ENCODE peak calls at places on chromosomes 5 and 9, in five cellular contexts. O, V, B, M and W are unnamed samples.

GRCh38 chr9:127172066-127172707 is 49.8 kb upstream of the ANGPTL2 start:
- DNase-seq in B (no peak), V (no peak), M (no peak), O (no peak), W (no peak)

GRCh38 chr5:112975721-112976431 is 722 bp upstream of the DCP2 start:
- DNase-seq in V (no peak), B (no peak), M (no peak), O (no peak), W (no peak)

GRCh38 chr9:33097192-33097591 is 20.7 kb upstream of the SMU1 start:
- DNase-seq in B (no peak), O (no peak), V (no peak), M (no peak), W (no peak)

GRCh38 chr9:133464638-133465037 is 4.9 kb downstream of the CACFD1 start:
- DNase-seq in M (no peak), V (no peak), B (no peak), O (no peak), W (no peak)

GRCh38 chr9:26176628-26177027 is 498.4 kb upstream of the TUSC1 start:
- DNase-seq in B (no peak), V (no peak), M (no peak), O (no peak), W (no peak)

GRCh38 chr5:14960120-14960462 is 88.5 kb upstream of the ANKH start:
- DNase-seq in M (no peak), B (no peak), O (no peak), V (no peak), W (no peak)

GRCh38 chr9:15834541-15834940 is 281.7 kb downstream of the CCDC171 start:
- DNase-seq in B (no peak), M (no peak), O (no peak), V (no peak), W (no peak)

GRCh38 chr5:76688836-76689235 is 27.1 kb upstream of the F2R start:
- DNase-seq in B (no peak), O (no peak), V (no peak), M (no peak), W (no peak)

GRCh38 chr9:33290994-33291397 is 680 bp downstream of the NFX1 start:
- DNase-seq in O (no peak), M (no peak), V (no peak), B (no peak), W (no peak)

GRCh38 chr9:135228345-135228982 is 141.0 kb downstream of the OLFM1 start:
- DNase-seq in V (no peak), B (no peak), M (no peak), O (peak; percentile 5), W (no peak)

GRCh38 chr5:61744690-61745619 is 412.9 kb downstream of the ZSWIM6 start:
- DNase-seq in B (peak; percentile 36), O (no peak), V (no peak), M (no peak), W (no peak)

GRCh38 chr5:151098185-151098813 is 17.5 kb upstream of the TNIP1 start:
- DNase-seq in B (no peak), M (no peak), V (no peak), O (no peak), W (no peak)

GRCh38 chr9:34341659-34342266 is 12.4 kb downstream of the NUDT2 start:
- DNase-seq in V (no peak), O (no peak), B (no peak), M (no peak), W (no peak)

GRCh38 chr5:39376293-39376714 is 12.0 kb upstream of the C9 start:
- DNase-seq in B (peak; percentile 64), M (peak; percentile 47), O (peak; percentile 38), V (peak; percentile 45), W (peak; percentile 44)

GRCh38 chr5:75265731-75266130 is 29.1 kb upstream of the ANKRD31 start:
- DNase-seq in M (no peak), V (no peak), B (no peak), O (no peak), W (no peak)

GRCh38 chr9:101912698-101913097 is 174.3 kb upstream of the GRIN3A start:
- DNase-seq in O (no peak), M (no peak), B (no peak), V (no peak), W (no peak)

GRCh38 chr5:39076757-39077475 is 2.7 kb upstream of the RICTOR start:
- DNase-seq in M (no peak), B (no peak), O (no peak), V (no peak), W (no peak)

GRCh38 chr9:133238851-133239532 is 29.9 kb upstream of the OBP2B start:
- DNase-seq in B (peak; percentile 76), O (peak; percentile 93), M (peak; percentile 94), V (peak; percentile 80), W (peak; percentile 72)

GRCh38 chr9:129726322-129727160 is 26.3 kb downstream of the PTGES start:
- DNase-seq in M (peak; percentile 94), B (peak; percentile 61), O (peak; percentile 89), V (peak; percentile 49), W (peak; percentile 76)

GRCh38 chr9:131965841-131966240 is 113.8 kb downstream of the MED27 start:
- DNase-seq in B (no peak), M (peak; percentile 67), O (no peak), V (no peak), W (no peak)

GRCh38 chr9:125079931-125080330 is 63.4 kb downstream of the SCAI start:
- DNase-seq in B (no peak), V (no peak), M (no peak), O (no peak), W (no peak)

GRCh38 chr5:53422539-53422938 is 57.9 kb upstream of the FST start:
- DNase-seq in O (no peak), M (no peak), V (no peak), B (no peak), W (no peak)

GRCh38 chr5:163460562-163461176 is at the start of gene HMMR:
- DNase-seq in M (no peak), B (no peak), V (no peak), O (no peak), W (peak; percentile 37)

GRCh38 chr5:163463063-163463435 is 2.6 kb downstream of the HMMR start:
- DNase-seq in B (no peak), M (no peak), O (no peak), V (no peak), W (no peak)

GRCh38 chr5:163459465-163459887 is 426 bp downstream of the NUDCD2 start:
- DNase-seq in M (no peak), V (no peak), B (no peak), O (no peak), W (no peak)

GRCh38 chr5:163458778-163459405 is 1.0 kb downstream of the NUDCD2 start:
- DNase-seq in O (no peak), M (no peak), B (no peak), V (no peak), W (no peak)

GRCh38 chr5:163459888-163460561 is at the start of gene NUDCD2:
- DNase-seq in V (peak; percentile 96), M (peak; percentile 99), B (peak; percentile 94), O (peak; percentile 93), W (peak; percentile 96)
- TF ChIP-seq CTCF in V (no peak), M (peak; percentile 32), B (no peak), O (no peak), W (no peak)

DNA sequence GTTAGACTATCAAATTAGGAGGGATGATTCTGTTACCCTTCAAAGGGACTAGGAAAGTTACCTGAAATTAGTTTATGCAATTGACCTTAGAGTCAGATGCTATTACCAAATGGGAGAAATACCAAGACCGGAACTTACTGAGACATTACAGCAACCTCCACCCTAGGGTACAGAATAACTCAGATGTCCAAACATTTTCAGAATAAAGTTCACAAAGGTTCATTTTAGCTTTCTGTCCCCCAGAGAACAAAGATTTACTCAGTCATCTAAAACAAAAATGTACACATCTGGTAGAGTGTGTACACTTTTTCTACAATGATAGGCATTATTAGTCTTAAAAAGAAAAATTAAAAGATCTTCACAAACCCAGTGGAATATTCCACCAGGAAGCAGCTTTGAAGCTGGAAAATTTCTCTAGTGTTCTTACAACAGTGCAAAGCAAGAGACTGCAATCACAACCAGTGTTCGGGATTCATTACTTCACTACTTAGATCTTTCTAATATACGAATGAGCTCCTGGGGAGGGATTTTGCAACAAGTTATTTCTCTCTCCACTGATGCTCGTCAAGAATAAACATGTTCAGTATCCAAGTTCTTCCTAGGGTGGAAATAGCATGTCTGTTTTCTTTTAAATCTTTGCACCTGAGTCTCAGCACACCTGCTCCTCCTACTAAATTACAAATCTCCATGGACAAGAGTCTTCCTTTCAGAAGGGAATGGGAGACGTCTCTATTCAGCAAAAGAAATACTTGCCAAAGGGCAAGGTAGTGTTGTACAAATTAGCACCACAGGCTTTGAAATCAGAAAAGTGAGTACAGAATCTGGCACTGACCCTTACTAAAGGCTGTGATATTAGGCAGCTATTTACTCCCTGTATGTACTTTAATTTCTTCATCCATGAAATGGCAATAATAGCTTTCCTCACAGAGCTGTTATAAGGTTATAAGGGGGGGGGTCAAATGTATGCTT is 8.8 kb downstream of the ETF1 start:
- DNase-seq in M (no peak), V (no peak), B (no peak), O (no peak), W (no peak)
- TF ChIP-seq CTCF in M (no peak), V (no peak), B (no peak), O (no peak), W (no peak)

DNA sequence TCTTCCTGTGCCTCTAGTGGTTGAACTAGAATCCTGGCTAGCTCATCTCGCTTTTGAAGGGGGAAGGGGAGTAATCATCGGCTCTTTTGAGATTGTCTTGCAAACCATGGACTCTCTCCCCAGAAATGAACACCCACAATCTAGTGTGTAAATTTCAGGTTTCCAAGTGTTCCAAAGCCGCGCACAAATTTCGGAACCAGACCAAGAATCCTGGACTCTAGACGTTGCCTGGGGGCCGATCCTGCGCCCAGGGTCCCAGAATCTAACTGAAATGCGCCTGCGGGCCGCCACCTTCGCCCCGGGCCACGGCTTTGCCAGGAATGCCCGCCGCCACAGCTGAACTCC is 4.8 kb upstream of the FOXE1 start:
- DNase-seq in V (no peak), B (no peak), O (no peak), M (no peak), W (no peak)
- TF ChIP-seq CTCF in V (no peak), B (no peak), O (no peak), M (peak; percentile 56), W (no peak)

GRCh38 chr5:43006411-43007202 is 33.5 kb downstream of the ANXA2R start:
- DNase-seq in M (no peak), V (no peak), B (no peak), O (no peak), W (no peak)

GRCh38 chr5:43007911-43008368 is 32.2 kb downstream of the ANXA2R start:
- DNase-seq in O (peak; percentile 73), B (peak; percentile 34), M (peak; percentile 84), V (peak; percentile 76), W (peak; percentile 62)

GRCh38 chr5:43010956-43011355 is 29.2 kb downstream of the ANXA2R start:
- DNase-seq in V (no peak), B (no peak), M (no peak), O (no peak), W (no peak)

GRCh38 chr5:43008369-43009158 is 31.6 kb downstream of the ANXA2R start:
- DNase-seq in V (peak; percentile 85), M (peak; percentile 90), B (peak; percentile 92), O (peak; percentile 90), W (peak; percentile 85)

DNA sequence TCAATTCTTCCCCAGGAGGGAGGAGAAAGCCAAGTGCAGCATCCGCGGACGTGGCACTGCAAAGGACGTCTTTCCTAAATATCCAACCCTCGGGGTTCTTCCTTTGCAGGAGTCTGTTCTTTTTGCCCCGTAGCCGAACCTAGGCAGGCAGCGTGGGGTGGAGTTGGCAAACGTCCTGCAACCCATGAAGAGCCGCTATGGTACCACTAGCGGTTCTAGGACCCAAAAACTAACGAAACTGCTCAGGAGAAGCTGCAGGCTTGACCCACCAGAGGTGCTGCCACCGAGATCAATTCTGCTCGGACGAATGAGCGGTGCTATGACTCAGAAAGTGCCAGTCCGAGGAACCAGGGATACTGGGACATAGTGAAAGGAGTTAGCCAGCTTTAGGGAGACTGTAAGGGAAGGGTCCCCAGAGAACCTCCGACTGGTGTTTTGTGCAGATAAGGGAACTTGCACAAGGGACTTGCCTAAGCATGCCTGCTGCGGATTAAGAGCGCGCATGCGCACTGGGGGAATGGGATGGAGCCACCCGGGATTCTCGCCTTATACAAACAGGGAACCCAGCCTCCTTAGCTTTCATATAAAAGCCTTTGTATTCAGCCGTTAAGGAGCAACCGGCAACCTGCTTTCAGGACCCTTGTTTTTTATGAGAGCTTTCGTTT is 32.7 kb downstream of the ANXA2R start:
- DNase-seq in V (peak; percentile 85), M (peak; percentile 87), O (peak; percentile 80), B (peak; percentile 67), W (peak; percentile 76)
- TF ChIP-seq CTCF in V (no peak), M (no peak), O (no peak), B (no peak), W (no peak)